ENCODE peak calls at places on chromosomes 13 and 19, in six cellular contexts. A is memory B cell; V is stimulated activated CD4-positive, alpha-beta T cell treated with anti-CD3 and anti-CD28 coated beads, Interleukin-1b, Interleukin-23, amount 100 ng/mL, for 1 hour; F is hypothalamus; W is Calu3; E is midbrain. D is an unnamed sample.

GRCh38 chr13:97199451-97199850 is 22.7 kb upstream of the MBNL2 start:
- DNase-seq in F (no peak), W (no peak), E (no peak), V (no peak), A (no peak), D (no peak)

GRCh38 chr13:20525144-20525600 is 485 bp downstream of the CRYL1 start:
- DNase-seq in E (peak), F (no peak), V (no peak), A (peak), W (peak), D (no peak)

GRCh38 chr19:13964776-13965175 is 12.5 kb downstream of the DCAF15 start:
- DNase-seq in W (no peak), A (no peak), E (no peak), F (no peak), V (no peak), D (peak)

GRCh38 chr13:113545455-113545930 is 39.1 kb upstream of the TFDP1 start:
- DNase-seq in E (no peak), W (no peak), V (no peak), A (no peak), F (no peak), D (peak)

GRCh38 chr13:65744761-65745160 is 1485.4 kb downstream of the PCDH9 start:
- DNase-seq in F (no peak), V (no peak), A (no peak), E (no peak), W (no peak), D (peak)

GRCh38 chr13:73765651-73766384 is 368.4 kb downstream of the KLF12 start:
- DNase-seq in E (peak), F (peak), W (peak), A (no peak), V (peak), D (no peak)

GRCh38 chr13:33707449-33707848 is 110.5 kb upstream of the RFC3 start:
- DNase-seq in A (no peak), W (no peak), V (no peak), F (no peak), E (no peak), D (no peak)

GRCh38 chr13:110168999-110169933 is 137.7 kb downstream of the COL4A1 start:
- DNase-seq in E (no peak), V (no peak), W (no peak), F (no peak), A (no peak), D (peak)

GRCh38 chr13:73235385-73235784 is 176.6 kb downstream of the KLF5 start:
- DNase-seq in E (no peak), V (no peak), W (no peak), A (no peak), F (no peak), D (no peak)

GRCh38 chr13:102236341-102236740 is 165.5 kb downstream of the FGF14 start:
- DNase-seq in A (no peak), W (no peak), E (no peak), V (no peak), F (no peak), D (no peak)

GRCh38 chr19:14090509-14091085 is at the start of gene SAMD1:
- DNase-seq in F (peak), E (peak), A (peak), W (no peak), V (peak), D (peak)

GRCh38 chr13:99043700-99044300 is 65.9 kb upstream of the DOCK9 start:
- DNase-seq in E (no peak), W (no peak), V (no peak), F (no peak), A (no peak), D (no peak)

GRCh38 chr13:44004881-44005280 is 125.2 kb downstream of the LACC1 start:
- DNase-seq in E (no peak), F (no peak), W (no peak), A (no peak), V (no peak), D (no peak)

GRCh38 chr19:52748336-52748950 is 13.6 kb upstream of the ZNF611 start:
- DNase-seq in V (no peak), E (peak), A (no peak), W (no peak), F (no peak), D (peak)

GRCh38 chr19:10690351-10690781 is 10.9 kb upstream of the QTRT1 start:
- DNase-seq in W (no peak), V (no peak), E (no peak), A (no peak), F (no peak), D (peak)

GRCh38 chr13:98022210-98022609 is 68.7 kb downstream of the IPO5 start:
- DNase-seq in V (no peak), A (no peak), W (no peak), E (peak), F (peak), D (peak)

GRCh38 chr13:69279213-69279612 is 828.4 kb upstream of the ATXN8OS start:
- DNase-seq in A (no peak), E (no peak), V (no peak), W (no peak), F (no peak), D (no peak)

GRCh38 chr13:49371943-49372636 is 71.8 kb downstream of the CAB39L start:
- DNase-seq in A (no peak), W (no peak), E (no peak), F (no peak), V (no peak), D (no peak)

GRCh38 chr19:49692102-49692599 is 1.2 kb downstream of the CPT1C start:
- DNase-seq in A (no peak), F (no peak), E (no peak), W (no peak), V (no peak), D (no peak)

GRCh38 chr19:19482785-19483625 is 32.3 kb downstream of the TSSK6 start:
- DNase-seq in V (no peak), F (no peak), E (no peak), A (no peak), W (no peak), D (no peak)

GRCh38 chr19:17205237-17206140 is 9.7 kb upstream of the USE1 start:
- DNase-seq in F (no peak), W (peak), E (peak), A (peak), V (no peak), D (peak)

GRCh38 chr13:29569253-29570057 is 26.0 kb downstream of the SLC7A1 start:
- DNase-seq in W (peak), F (no peak), E (no peak), V (no peak), A (no peak), D (no peak)

GRCh38 chr13:40101708-40102359 is 446.4 kb downstream of the COG6 start:
- DNase-seq in E (no peak), V (no peak), A (no peak), F (no peak), W (no peak), D (no peak)

GRCh38 chr13:55627221-55627620 is 1513.5 kb upstream of the PRR20A start:
- DNase-seq in E (no peak), F (no peak), A (no peak), W (no peak), V (no peak), D (no peak)

GRCh38 chr13:113155982-113156655 is 2.3 kb upstream of the PROZ start:
- DNase-seq in W (no peak), A (no peak), E (no peak), F (no peak), V (no peak), D (no peak)

GRCh38 chr13:62033932-62034331 is 618.3 kb upstream of the PCDH20 start:
- DNase-seq in W (no peak), A (no peak), V (no peak), E (peak), F (no peak), D (no peak)

GRCh38 chr19:32227561-32228165 is 117.7 kb upstream of the ZNF507 start:
- DNase-seq in W (no peak), E (no peak), A (no peak), F (no peak), V (no peak), D (no peak)

GRCh38 chr13:20360041-20360491 is 127.9 kb upstream of the GJB6 start:
- DNase-seq in V (no peak), E (peak), W (no peak), F (no peak), A (no peak), D (no peak)

GRCh38 chr13:67803118-67803517 is 573.0 kb upstream of the PCDH9 start:
- DNase-seq in E (no peak), V (no peak), W (no peak), A (no peak), F (no peak), D (no peak)

GRCh38 chr19:55160128-55160985 is 2.8 kb upstream of the TNNI3 start:
- DNase-seq in F (peak), V (peak), W (peak), E (peak), A (peak), D (peak)

GRCh38 chr19:46776927-46777911 is 11.2 kb downstream of the SLC1A5 start:
- DNase-seq in V (no peak), E (no peak), W (peak), F (no peak), A (no peak), D (no peak)

GRCh38 chr13:110116072-110116487 is 190.9 kb downstream of the COL4A1 start:
- DNase-seq in E (no peak), W (peak), F (no peak), V (no peak), A (peak), D (peak)

GRCh38 chr13:28056970-28057712 is 43.2 kb downstream of the FLT3 start:
- DNase-seq in E (no peak), F (no peak), A (no peak), W (no peak), V (no peak), D (no peak)

GRCh38 chr19:41154060-41154459 is 39.0 kb upstream of the CYP2S1 start:
- DNase-seq in F (no peak), W (no peak), V (no peak), A (no peak), E (no peak), D (no peak)

D was measured in fibroblast of gingiva.